ENCODE peak calls at places on chromosomes 13 and 19, in four cellular contexts. C, N, K and U are unnamed samples.

GRCh38 chr19:18233224-18233825 is 7.1 kb upstream of the PDE4C start:
- DNase-seq in K (peak; percentile 96), C (no peak), N (peak; percentile 71), U (peak; percentile 85)

GRCh38 chr13:23488442-23488841 is 54.9 kb upstream of the SACS start:
- DNase-seq in N (no peak), K (no peak), C (no peak), U (no peak)

GRCh38 chr13:102642475-102642874 is 45.7 kb downstream of the TPP2 start:
- DNase-seq in K (no peak), C (no peak), N (no peak), U (no peak)

GRCh38 chr13:53301449-53301848 is 272.8 kb downstream of the OLFM4 start:
- DNase-seq in N (no peak), C (no peak), K (no peak), U (no peak)

GRCh38 chr13:68304287-68304893 is 1074.3 kb upstream of the PCDH9 start:
- DNase-seq in C (peak; percentile 65), K (no peak), N (peak; percentile 20), U (no peak)

GRCh38 chr13:45178349-45179142 is 22.3 kb downstream of the KCTD4 start:
- DNase-seq in K (no peak), N (no peak), C (no peak), U (no peak)

GRCh38 chr19:20287070-20287469 is 120.1 kb downstream of the ZNF486 start:
- DNase-seq in N (no peak), K (no peak), C (no peak), U (no peak)

GRCh38 chr19:13957107-13957506 is 4.8 kb downstream of the DCAF15 start:
- DNase-seq in N (no peak), K (no peak), C (no peak), U (no peak)

GRCh38 chr19:50328257-50329145 is 676 bp downstream of the KCNC3 start:
- DNase-seq in K (peak; percentile 53), N (peak; percentile 61), C (no peak), U (no peak)

GRCh38 chr13:63910406-63910957 is 2494.8 kb upstream of the PCDH20 start:
- DNase-seq in C (no peak), N (no peak), K (peak; percentile 45), U (no peak)

GRCh38 chr19:15629003-15629880 is 11.5 kb upstream of the CYP4F3 start:
- DNase-seq in K (peak; percentile 45), N (peak; percentile 87), C (peak; percentile 79), U (peak; percentile 76)

GRCh38 chr13:50677687-50678463 is 165.6 kb downstream of the DLEU7 start:
- DNase-seq in C (no peak), K (no peak), N (no peak), U (no peak)

GRCh38 chr19:15101479-15102082 is 5.6 kb upstream of the SYDE1 start:
- DNase-seq in C (peak; percentile 70), N (peak; percentile 42), K (peak; percentile 49), U (peak; percentile 37)

GRCh38 chr13:110394371-110394841 is 87.3 kb downstream of the COL4A2 start:
- DNase-seq in C (no peak), N (no peak), K (no peak), U (no peak)

GRCh38 chr13:89401209-89401810 is 1730.1 kb downstream of the SLITRK5 start:
- DNase-seq in C (no peak), N (no peak), K (no peak), U (no peak)

GRCh38 chr13:44364601-44365000 is 9.0 kb upstream of the SERP2 start:
- DNase-seq in N (no peak), K (no peak), C (no peak), U (no peak)

GRCh38 chr13:112994781-112995355 is 25.9 kb downstream of the MCF2L start:
- DNase-seq in K (no peak), C (no peak), N (no peak), U (no peak)

GRCh38 chr13:47548294-47548825 is 452.7 kb downstream of the SUCLA2 start:
- DNase-seq in K (no peak), C (no peak), N (no peak), U (no peak)